ENCODE peak calls at places on chromosomes 3 and 15, in four cellular contexts. Q is HepG2, N is GM12878, R is K562. H is an unnamed sample. For H3K4me1, the result is how much of the 10 kb centered on the place peaks cover.

GRCh38 chr15:66027268-66027806 is 158.0 kb downstream of the RAB11A start:
- DNase-seq in N (no peak), R (no peak), Q (no peak), H (peak)

GRCh38 chr15:45320581-45320980 is 57.8 kb downstream of the GATM start:
- DNase-seq in N (no peak), Q (peak), R (no peak), H (no peak)

GRCh38 chr3:184538600-184539431 is 22.8 kb upstream of the EPHB3 start:
- DNase-seq in R (no peak), Q (no peak), N (no peak), H (no peak)

GRCh38 chr15:75731248-75732100 is 18.8 kb upstream of the CSPG4 start:
- DNase-seq in Q (no peak), R (peak), N (no peak), H (no peak)

GRCh38 chr3:104947946-104948345 is 418.8 kb upstream of the ALCAM start:
- DNase-seq in Q (no peak), R (no peak), N (no peak), H (no peak)

GRCh38 chr3:31479431-31479830 is 53.3 kb upstream of the STT3B start:
- DNase-seq in R (no peak), Q (no peak), N (no peak), H (no peak)

GRCh38 chr3:52456169-52456799 is 880 bp downstream of the NISCH start:
- DNase-seq in R (peak), Q (no peak), N (no peak), H (no peak)

GRCh38 chr3:195182470-195182795 is 88.5 kb downstream of the XXYLT1 start:
- DNase-seq in R (peak), Q (no peak), N (no peak), H (no peak)

GRCh38 chr3:44235604-44236484 is 5.8 kb upstream of the TOPAZ1 start:
- DNase-seq in R (peak), N (peak), Q (peak), H (peak)

GRCh38 chr15:29942144-29942543 is 119.9 kb upstream of the TJP1 start:
- DNase-seq in R (no peak), N (no peak), Q (no peak), H (no peak)
- TF ChIP-seq CTCF in R (peak), N (no peak), Q (peak), H (peak)

GRCh38 chr3:186945255-186945823 is 15.0 kb downstream of the ST6GAL1 start:
- DNase-seq in Q (no peak), R (no peak), N (no peak), H (no peak)
- H3K4me1 ChIP-seq in Q (under half), R (under half), N (under half), H (under half)

DNA sequence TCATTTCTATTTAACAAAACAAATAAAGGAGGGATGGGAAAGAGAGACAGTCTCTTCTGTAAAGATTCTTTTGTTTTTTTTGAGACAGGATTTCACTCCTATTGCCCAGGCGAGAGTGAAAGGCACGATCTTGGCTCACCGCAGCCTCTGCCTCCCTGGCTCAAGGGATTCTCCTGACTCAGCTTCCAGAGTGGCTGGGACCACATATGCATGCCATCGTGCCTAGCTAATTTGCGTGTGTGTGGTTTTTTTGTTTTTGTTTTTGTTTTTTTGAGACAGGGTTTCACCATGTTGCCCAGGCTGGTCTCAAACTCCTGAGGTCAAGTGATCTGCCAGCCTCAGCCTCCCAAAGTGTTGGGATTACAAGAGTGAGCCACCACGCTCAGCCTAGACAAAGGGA is 23.3 kb downstream of the STAG1 start:
- DNase-seq in N (no peak), R (no peak), Q (no peak), H (no peak)
- TF ChIP-seq ESRRA in N (no peak), R (no peak), Q (no peak), H (no peak)

DNA sequence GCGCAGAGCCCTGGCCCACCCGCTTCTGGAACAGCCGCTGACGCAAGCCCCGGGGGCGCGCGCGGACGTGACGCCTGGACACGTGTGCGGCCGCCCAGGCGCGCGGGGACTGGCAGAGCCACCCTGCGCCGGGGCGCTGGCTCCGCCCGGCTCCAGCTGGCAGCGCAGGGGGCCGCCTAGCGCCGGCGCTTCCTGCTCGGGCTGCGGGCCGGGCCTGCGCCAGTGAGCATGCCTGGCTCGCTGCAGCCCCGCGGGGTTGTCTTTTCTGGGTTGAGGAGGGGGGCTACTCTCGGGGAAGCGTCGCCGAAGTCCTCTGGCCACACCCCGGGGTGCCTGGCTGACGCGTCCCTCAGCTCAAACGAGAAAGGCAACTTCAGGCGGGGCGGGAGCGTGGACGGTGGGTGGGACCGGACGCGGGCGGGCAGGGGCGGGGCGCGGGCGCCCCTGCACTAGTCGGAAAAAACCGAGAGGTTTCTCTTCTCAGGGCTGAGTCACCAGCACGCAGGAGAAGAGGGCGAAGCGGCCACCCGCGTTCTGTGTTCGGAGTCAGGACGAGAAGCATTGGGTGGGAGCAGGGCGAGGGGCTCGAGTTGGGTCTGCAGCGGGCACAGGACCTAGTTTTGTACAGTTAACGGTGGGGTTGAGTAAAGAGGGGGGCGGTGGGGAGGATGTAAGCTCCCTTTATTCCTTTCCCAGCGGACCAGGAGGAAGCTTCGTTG is at the start of gene SIAH2:
- DNase-seq in R (peak), Q (peak), N (peak), H (peak)
- TF ChIP-seq CTCF in R (no peak), Q (peak), N (no peak), H (no peak)

GRCh38 chr3:123082370-123083065 is 15.7 kb downstream of the PDIA5 start:
- DNase-seq in Q (no peak), N (peak), R (peak), H (no peak)
- H3K4me1 ChIP-seq in Q (half or more), N (under half), R (half or more), H (under half)

DNA sequence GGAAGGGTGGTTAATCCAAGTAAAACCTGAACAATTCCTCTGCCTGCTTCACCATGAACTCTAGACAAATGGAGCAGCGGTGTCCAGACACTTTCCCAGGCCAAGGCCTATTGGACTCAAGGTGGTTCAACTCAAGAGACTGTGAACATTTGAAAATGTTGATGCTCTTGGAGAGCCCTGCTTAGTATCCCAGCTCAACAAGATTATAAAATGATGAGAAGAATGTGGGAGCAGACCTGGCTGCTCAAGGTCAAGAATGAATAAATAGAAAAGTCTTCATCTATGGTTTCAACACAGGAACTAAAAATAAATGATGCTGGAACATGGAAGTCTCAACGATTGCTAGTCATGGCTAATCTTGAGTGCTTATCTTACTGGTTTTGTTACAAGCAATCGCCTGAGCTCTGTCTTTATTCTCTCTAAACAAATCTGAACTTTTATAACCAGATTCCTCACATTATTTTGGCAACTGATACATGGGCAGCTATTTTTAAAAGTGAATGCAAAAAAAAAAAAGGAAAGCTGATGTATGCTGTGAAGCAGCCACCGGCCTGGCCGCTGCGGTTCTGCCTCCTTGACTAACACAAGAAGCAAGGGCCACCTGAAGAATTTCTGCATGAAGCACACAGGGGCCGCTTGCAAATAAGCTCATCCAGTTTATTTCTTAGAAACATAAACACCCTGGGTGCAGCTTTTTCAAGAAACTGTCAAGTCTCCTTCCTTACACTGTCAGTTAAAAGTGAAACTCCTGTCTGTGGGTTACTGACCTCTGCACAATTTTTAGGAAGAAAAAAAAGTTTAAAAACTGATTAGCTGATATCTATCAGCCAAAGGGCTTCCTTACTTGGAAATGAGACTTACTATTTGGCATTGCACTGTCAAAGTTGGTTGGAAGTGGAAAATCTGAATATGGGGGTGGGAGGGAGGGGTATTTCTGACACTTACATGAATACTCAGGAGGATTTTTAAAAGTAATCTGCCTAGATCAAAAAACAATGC is 120.1 kb upstream of the ARHGEF3 start:
- DNase-seq in Q (no peak), R (no peak), N (no peak), H (no peak)
- TF ChIP-seq ESRRA in Q (no peak), R (no peak), N (no peak), H (no peak)

DNA sequence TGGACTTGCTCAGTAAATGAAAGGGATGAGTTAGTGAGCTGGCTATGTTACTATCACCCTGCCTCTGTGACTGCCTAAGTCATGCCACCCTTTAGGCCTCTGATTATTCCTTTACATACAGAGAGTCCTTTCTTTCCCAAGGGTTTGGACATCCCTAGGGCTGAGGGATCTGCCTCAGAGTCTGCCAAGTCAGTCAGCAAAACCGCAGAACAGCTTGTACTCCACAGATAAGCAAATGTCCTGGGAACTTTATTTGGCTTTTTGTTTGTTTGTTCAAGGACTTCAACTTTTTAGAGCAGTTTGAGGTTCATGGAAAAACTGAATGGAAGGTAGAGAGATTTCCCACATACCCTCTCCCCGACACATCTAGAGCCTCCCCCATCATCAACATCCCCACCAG is 82.6 kb upstream of the TRIM42 start:
- DNase-seq in R (peak), N (no peak), Q (no peak), H (no peak)
- TF ChIP-seq CTCF in R (no peak), N (no peak), Q (no peak), H (no peak)

GRCh38 chr3:159853506-159853864 is 135.2 kb upstream of the IL12A start:
- DNase-seq in R (no peak), N (no peak), Q (no peak), H (no peak)

GRCh38 chr3:159852256-159852655 is 136.4 kb upstream of the IL12A start:
- DNase-seq in R (no peak), Q (no peak), N (no peak), H (no peak)

GRCh38 chr3:159850481-159850880 is 138.2 kb upstream of the IL12A start:
- DNase-seq in R (no peak), Q (no peak), N (no peak), H (no peak)

GRCh38 chr3:159854500-159855124 is 134.0 kb upstream of the IL12A start:
- DNase-seq in R (no peak), N (no peak), Q (peak), H (peak)

DNA sequence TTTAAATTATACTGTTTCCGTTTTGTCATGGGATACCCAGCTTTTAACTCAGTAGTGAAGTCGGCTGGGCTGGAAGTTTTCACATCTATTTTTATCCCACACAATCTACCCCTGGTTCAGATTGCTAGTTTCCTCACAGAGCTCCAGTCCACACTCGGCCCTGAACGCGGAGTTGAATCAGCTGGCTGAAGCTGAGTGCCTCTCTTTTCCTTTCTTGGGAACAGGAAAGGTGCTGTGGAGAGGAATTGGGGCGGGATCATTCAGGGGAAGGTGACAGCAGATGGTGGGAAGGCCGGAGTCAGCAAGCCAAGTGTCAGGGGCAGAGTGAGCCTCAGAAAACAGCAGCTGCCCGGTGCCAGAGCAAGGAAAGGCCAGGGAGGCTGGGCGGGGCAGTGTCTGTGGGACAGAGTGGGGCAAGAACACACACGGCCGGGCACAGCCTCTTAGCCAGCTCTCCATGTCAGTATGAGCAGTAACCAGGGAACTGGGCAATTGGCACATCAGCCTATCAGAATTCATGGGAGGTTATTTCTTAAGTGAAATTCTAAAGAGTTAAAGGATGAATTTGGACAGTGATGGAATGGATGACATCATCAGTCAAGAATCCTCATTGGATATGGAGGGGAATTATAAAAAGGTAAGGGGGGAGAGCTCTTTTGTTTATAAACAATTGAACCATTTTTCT is 135.7 kb upstream of the IL12A start:
- DNase-seq in N (no peak), Q (no peak), R (no peak), H (no peak)
- H3K4me1 ChIP-seq in N (under half), Q (under half), R (under half), H (under half)

GRCh38 chr3:69719292-69719691 is 20.0 kb upstream of the MITF start:
- DNase-seq in N (no peak), R (peak), Q (no peak), H (no peak)
- TF ChIP-seq ESRRA in N (no peak), R (no peak), Q (no peak), H (no peak)

GRCh38 chr15:30877070-30877469 is 26.6 kb upstream of the FAN1 start:
- DNase-seq in Q (no peak), R (no peak), N (no peak), H (no peak)

GRCh38 chr15:30870681-30871080 is 33.0 kb upstream of the FAN1 start:
- DNase-seq in R (no peak), Q (no peak), N (no peak), H (no peak)

GRCh38 chr15:30872341-30872748 is 31.4 kb upstream of the FAN1 start:
- DNase-seq in Q (no peak), R (no peak), N (no peak), H (no peak)
- TF ChIP-seq CTCF in Q (no peak), R (no peak), N (no peak), H (no peak)

H was measured in A549.